ENCODE peak calls at places on chromosomes 11 and 22, in seven cellular contexts. U, F, K, O, W, I and Q are unnamed samples.

GRCh38 chr11:63565728-63566127 is 2.5 kb upstream of the PLAAT2 start:
- DNase-seq in I (no peak), F (peak; percentile 39), W (no peak), O (no peak), U (no peak), K (no peak), Q (no peak)

GRCh38 chr11:30358569-30358968 is 35.7 kb downstream of the ARL14EP start:
- DNase-seq in U (no peak), F (no peak), O (no peak), W (no peak), K (no peak), I (no peak), Q (no peak)

GRCh38 chr11:46294365-46295309 is 17.2 kb downstream of the CREB3L1 start:
- DNase-seq in I (peak; percentile 90), W (peak; percentile 77), F (peak; percentile 79), K (peak; percentile 97), O (no peak), U (peak; percentile 70), Q (peak; percentile 97)

GRCh38 chr11:9859491-9860305 is 195.8 kb downstream of the SWAP70 start:
- DNase-seq in W (no peak), K (peak; percentile 79), O (no peak), U (no peak), I (no peak), F (no peak), Q (peak; percentile 62)

GRCh38 chr11:68673291-68673930 is 10.9 kb upstream of the GAL start:
- DNase-seq in I (no peak), W (no peak), O (no peak), F (no peak), K (no peak), U (no peak), Q (no peak)

GRCh38 chr11:34182921-34183685 is 77.7 kb downstream of the NAT10 start:
- DNase-seq in I (no peak), W (no peak), K (no peak), U (no peak), O (no peak), F (no peak), Q (no peak)

GRCh38 chr11:106022795-106023275 is 795 bp upstream of the MSANTD4 start:
- DNase-seq in U (no peak), F (no peak), I (no peak), W (no peak), K (no peak), O (no peak), Q (no peak)

GRCh38 chr11:123437236-123437979 is 7.3 kb downstream of the GRAMD1B start:
- DNase-seq in O (no peak), W (no peak), K (no peak), I (no peak), F (no peak), U (no peak), Q (no peak)

GRCh38 chr11:65491614-65492386 is 7.0 kb upstream of the MALAT1 start:
- DNase-seq in I (peak; percentile 93), W (peak; percentile 64), U (no peak), F (peak; percentile 82), K (peak; percentile 98), O (peak; percentile 86), Q (peak; percentile 98)

GRCh38 chr11:61019818-61020405 is 48.4 kb downstream of the CD6 start:
- DNase-seq in W (no peak), F (no peak), U (no peak), K (no peak), O (no peak), I (no peak), Q (no peak)

GRCh38 chr11:95378789-95379188 is 147.8 kb upstream of the SESN3 start:
- DNase-seq in F (peak; percentile 45), U (no peak), W (peak; percentile 54), I (peak; percentile 23), O (no peak), K (no peak), Q (no peak)

GRCh38 chr11:68148882-68149281 is 27.7 kb upstream of the CHKA start:
- DNase-seq in I (no peak), O (no peak), K (no peak), F (no peak), W (no peak), U (no peak), Q (no peak)

GRCh38 chr11:71582309-71582895 is at the start of gene KRTAP5-11:
- DNase-seq in K (no peak), F (no peak), W (no peak), U (no peak), I (no peak), O (no peak), Q (no peak)

GRCh38 chr11:64710418-64711137 is 12.4 kb downstream of the NRXN2 start:
- DNase-seq in I (peak; percentile 30), O (no peak), F (no peak), K (no peak), W (no peak), U (no peak), Q (peak; percentile 14)

GRCh38 chr22:41368543-41368817 is 13.3 kb upstream of the TEF start:
- DNase-seq in F (no peak), K (no peak), W (no peak), U (no peak), I (no peak), O (no peak), Q (no peak)

GRCh38 chr22:41469218-41469851 is 418 bp downstream of the ACO2 start:
- DNase-seq in O (no peak), U (no peak), I (peak; percentile 73), W (no peak), F (no peak), K (no peak), Q (no peak)

GRCh38 chr11:2689551-2690260 is 10.1 kb downstream of the KCNQ1OT1 start:
- DNase-seq in K (no peak), I (no peak), W (no peak), U (no peak), O (peak; percentile 5), F (no peak), Q (no peak)

GRCh38 chr11:65934014-65934413 is 11.3 kb upstream of the TSGA10IP start:
- DNase-seq in O (no peak), W (no peak), F (no peak), I (no peak), U (no peak), K (no peak), Q (peak; percentile 63)

GRCh38 chr11:46725338-46726205 is 6.6 kb downstream of the F2 start:
- DNase-seq in I (peak; percentile 9), F (no peak), U (no peak), O (no peak), K (no peak), W (no peak), Q (no peak)

GRCh38 chr11:47359162-47359561 is 6.7 kb upstream of the MYBPC3 start:
- DNase-seq in W (no peak), I (no peak), K (no peak), F (no peak), O (no peak), U (no peak), Q (no peak)

GRCh38 chr11:83033972-83034672 is 37.6 kb downstream of the RAB30 start:
- DNase-seq in U (no peak), F (no peak), O (peak; percentile 37), W (no peak), K (peak; percentile 43), I (no peak), Q (peak; percentile 71)

GRCh38 chr11:17129003-17129402 is 51.5 kb upstream of the RPS13 start:
- DNase-seq in I (no peak), F (no peak), W (no peak), K (peak; percentile 2), U (no peak), O (no peak), Q (peak; percentile 60)

GRCh38 chr22:36925388-36926290 is 12.2 kb downstream of the CSF2RB start:
- DNase-seq in K (no peak), F (no peak), U (no peak), O (peak; percentile 99), I (no peak), W (no peak), Q (peak; percentile 1)
- H4K8ac ChIP-seq in K (no peak overlapping the region), F (no peak overlapping the region), U (no peak overlapping the region), O (peak overlapping the region; percentile 19), I (no peak overlapping the region), W (no peak overlapping the region), Q (no peak overlapping the region)

GRCh38 chr22:39301108-39301507 is 18.3 kb downstream of the RPL3 start:
- DNase-seq in I (no peak), O (no peak), W (no peak), K (no peak), F (no peak), U (no peak), Q (no peak)

GRCh38 chr22:39301926-39302325 is 17.5 kb downstream of the RPL3 start:
- DNase-seq in W (no peak), U (no peak), F (no peak), K (no peak), O (no peak), I (no peak), Q (no peak)

GRCh38 chr22:39299829-39300178 is 19.6 kb downstream of the RPL3 start:
- DNase-seq in U (no peak), O (peak; percentile 58), I (peak; percentile 77), K (peak; percentile 56), W (no peak), F (no peak), Q (no peak)

GRCh38 chr22:39298194-39298987 is 21.0 kb downstream of the RPL3 start:
- DNase-seq in K (no peak), I (no peak), W (no peak), F (no peak), U (no peak), O (peak; percentile 69), Q (no peak)

GRCh38 chr22:39300198-39300830 is 19.1 kb downstream of the RPL3 start:
- DNase-seq in W (no peak), O (peak; percentile 52), U (no peak), I (peak; percentile 64), K (peak; percentile 43), F (no peak), Q (no peak)
- H4K8ac ChIP-seq in W (no peak overlapping the region), O (peak overlapping the region; percentile 73), U (peak overlapping the region; percentile 84), I (no peak overlapping the region), K (peak overlapping the region; percentile 80), F (no peak overlapping the region), Q (no peak overlapping the region)

GRCh38 chr11:99199336-99199735 is 178.6 kb downstream of the CNTN5 start:
- DNase-seq in F (no peak), O (no peak), U (no peak), W (no peak), I (peak; percentile 12), K (no peak), Q (no peak)
- H4K8ac ChIP-seq in F (no peak overlapping the region), O (no peak overlapping the region), U (no peak overlapping the region), W (no peak overlapping the region), I (no peak overlapping the region), K (no peak overlapping the region), Q (no peak overlapping the region)

GRCh38 chr22:35517207-35517606 is 23.4 kb upstream of the RASD2 start:
- DNase-seq in U (no peak), W (no peak), O (no peak), I (peak; percentile 31), K (no peak), F (no peak), Q (no peak)

GRCh38 chr22:35519306-35520000 is 21.2 kb upstream of the RASD2 start:
- DNase-seq in U (no peak), I (no peak), W (no peak), O (no peak), F (no peak), K (no peak), Q (no peak)

GRCh38 chr22:35518781-35519180 is 21.9 kb upstream of the RASD2 start:
- DNase-seq in U (no peak), O (no peak), K (no peak), F (no peak), I (no peak), W (no peak), Q (no peak)

GRCh38 chr22:35516723-35517122 is 23.9 kb upstream of the RASD2 start:
- DNase-seq in O (no peak), U (no peak), W (no peak), K (no peak), I (no peak), F (no peak), Q (no peak)

GRCh38 chr22:35517769-35518530 is 22.7 kb upstream of the RASD2 start:
- DNase-seq in U (no peak), I (peak; percentile 50), O (no peak), W (no peak), K (no peak), F (no peak), Q (no peak)
- H4K8ac ChIP-seq in U (no peak overlapping the region), I (no peak overlapping the region), O (no peak overlapping the region), W (no peak overlapping the region), K (no peak overlapping the region), F (no peak overlapping the region), Q (no peak overlapping the region)